ENCODE peak calls at places on chromosomes 6 and 20, in ten cellular contexts. One of them, this sample, is unnamed.

GRCh38 chr20:22312744-22313346 is 271.5 kb downstream of the FOXA2 start:
- DNase-seq in HTR-8/SVneo: no peak
- DNase-seq in NCI-H1930: no peak
- DNase-seq in uterus: no peak
- DNase-seq in stimulated activated CD4-positive, alpha-beta T cell treated with anti-CD3 and anti-CD28 coated beads, Interleukin-4, amount 100 ng/mL, for 4 hours: no peak
- DNase-seq in ACHN: peak; percentile 36
- DNase-seq in adrenal gland: peak; percentile 27
- DNase-seq in occipital lobe: no peak
- DNase-seq in CD4-positive, CD25-positive, alpha-beta regulatory T cell: no peak
- DNase-seq in cardiac septum: no peak
- DNase-seq in this sample: peak; percentile 68

GRCh38 chr6:2920671-2921112 is 17.6 kb upstream of the SERPINB9 start:
- DNase-seq in HTR-8/SVneo: no peak
- DNase-seq in NCI-H1930: no peak
- DNase-seq in uterus: no peak
- DNase-seq in stimulated activated CD4-positive, alpha-beta T cell treated with anti-CD3 and anti-CD28 coated beads, Interleukin-4, amount 100 ng/mL, for 4 hours: no peak
- DNase-seq in ACHN: no peak
- DNase-seq in adrenal gland: no peak
- DNase-seq in occipital lobe: no peak
- DNase-seq in CD4-positive, CD25-positive, alpha-beta regulatory T cell: no peak
- DNase-seq in cardiac septum: peak; percentile 66
- DNase-seq in this sample: no peak

GRCh38 chr6:15327271-15327670 is 81.4 kb downstream of the JARID2 start:
- DNase-seq in HTR-8/SVneo: no peak
- DNase-seq in NCI-H1930: no peak
- DNase-seq in uterus: no peak
- DNase-seq in stimulated activated CD4-positive, alpha-beta T cell treated with anti-CD3 and anti-CD28 coated beads, Interleukin-4, amount 100 ng/mL, for 4 hours: peak; percentile 15
- DNase-seq in ACHN: no peak
- DNase-seq in adrenal gland: peak; percentile 41
- DNase-seq in occipital lobe: no peak
- DNase-seq in CD4-positive, CD25-positive, alpha-beta regulatory T cell: peak; percentile 31
- DNase-seq in cardiac septum: no peak
- DNase-seq in this sample: no peak

GRCh38 chr20:32116079-32116521 is 6.6 kb downstream of the TM9SF4 start:
- DNase-seq in HTR-8/SVneo: no peak
- DNase-seq in NCI-H1930: no peak
- DNase-seq in uterus: no peak
- DNase-seq in stimulated activated CD4-positive, alpha-beta T cell treated with anti-CD3 and anti-CD28 coated beads, Interleukin-4, amount 100 ng/mL, for 4 hours: no peak
- DNase-seq in ACHN: no peak
- DNase-seq in adrenal gland: no peak
- DNase-seq in occipital lobe: no peak
- DNase-seq in CD4-positive, CD25-positive, alpha-beta regulatory T cell: no peak
- DNase-seq in cardiac septum: no peak
- DNase-seq in this sample: no peak

GRCh38 chr6:16756660-16757270 is 4.5 kb downstream of the ATXN1 start:
- DNase-seq in HTR-8/SVneo: no peak
- DNase-seq in NCI-H1930: no peak
- DNase-seq in uterus: no peak
- DNase-seq in stimulated activated CD4-positive, alpha-beta T cell treated with anti-CD3 and anti-CD28 coated beads, Interleukin-4, amount 100 ng/mL, for 4 hours: no peak
- DNase-seq in ACHN: no peak
- DNase-seq in adrenal gland: no peak
- DNase-seq in occipital lobe: no peak
- DNase-seq in CD4-positive, CD25-positive, alpha-beta regulatory T cell: no peak
- DNase-seq in cardiac septum: no peak
- DNase-seq in this sample: no peak

GRCh38 chr20:10920396-10920795 is 246.6 kb upstream of the JAG1 start:
- DNase-seq in HTR-8/SVneo: no peak
- DNase-seq in NCI-H1930: no peak
- DNase-seq in uterus: no peak
- DNase-seq in stimulated activated CD4-positive, alpha-beta T cell treated with anti-CD3 and anti-CD28 coated beads, Interleukin-4, amount 100 ng/mL, for 4 hours: no peak
- DNase-seq in ACHN: no peak
- DNase-seq in adrenal gland: no peak
- DNase-seq in occipital lobe: no peak
- DNase-seq in CD4-positive, CD25-positive, alpha-beta regulatory T cell: no peak
- DNase-seq in cardiac septum: no peak
- DNase-seq in this sample: no peak

GRCh38 chr6:82363368-82364086 is at the start of gene TPBG:
- DNase-seq in HTR-8/SVneo: peak; percentile 44
- DNase-seq in NCI-H1930: peak; percentile 32
- DNase-seq in uterus: peak; percentile 59
- DNase-seq in stimulated activated CD4-positive, alpha-beta T cell treated with anti-CD3 and anti-CD28 coated beads, Interleukin-4, amount 100 ng/mL, for 4 hours: peak; percentile 7
- DNase-seq in ACHN: peak; percentile 51
- DNase-seq in adrenal gland: no peak
- DNase-seq in occipital lobe: no peak
- DNase-seq in CD4-positive, CD25-positive, alpha-beta regulatory T cell: no peak
- DNase-seq in cardiac septum: no peak
- DNase-seq in this sample: peak; percentile 79

GRCh38 chr6:167995731-167996151 is 1.7 kb upstream of the KIF25 start:
- DNase-seq in HTR-8/SVneo: no peak
- DNase-seq in NCI-H1930: no peak
- DNase-seq in uterus: no peak
- DNase-seq in stimulated activated CD4-positive, alpha-beta T cell treated with anti-CD3 and anti-CD28 coated beads, Interleukin-4, amount 100 ng/mL, for 4 hours: no peak
- DNase-seq in ACHN: no peak
- DNase-seq in adrenal gland: no peak
- DNase-seq in occipital lobe: no peak
- DNase-seq in CD4-positive, CD25-positive, alpha-beta regulatory T cell: no peak
- DNase-seq in cardiac septum: no peak
- DNase-seq in this sample: no peak

GRCh38 chr6:147974376-147974775 is 368.3 kb upstream of the SASH1 start:
- DNase-seq in HTR-8/SVneo: peak; percentile 41
- DNase-seq in NCI-H1930: no peak
- DNase-seq in uterus: no peak
- DNase-seq in stimulated activated CD4-positive, alpha-beta T cell treated with anti-CD3 and anti-CD28 coated beads, Interleukin-4, amount 100 ng/mL, for 4 hours: no peak
- DNase-seq in ACHN: no peak
- DNase-seq in adrenal gland: no peak
- DNase-seq in occipital lobe: no peak
- DNase-seq in CD4-positive, CD25-positive, alpha-beta regulatory T cell: no peak
- DNase-seq in cardiac septum: no peak
- DNase-seq in this sample: no peak

GRCh38 chr6:1516742-1517520 is 92.8 kb upstream of the FOXC1 start:
- DNase-seq in HTR-8/SVneo: no peak
- DNase-seq in NCI-H1930: no peak
- DNase-seq in uterus: no peak
- DNase-seq in stimulated activated CD4-positive, alpha-beta T cell treated with anti-CD3 and anti-CD28 coated beads, Interleukin-4, amount 100 ng/mL, for 4 hours: no peak
- DNase-seq in ACHN: no peak
- DNase-seq in adrenal gland: no peak
- DNase-seq in occipital lobe: no peak
- DNase-seq in CD4-positive, CD25-positive, alpha-beta regulatory T cell: no peak
- DNase-seq in cardiac septum: no peak
- DNase-seq in this sample: no peak

GRCh38 chr6:167974644-167975344 is 22.7 kb upstream of the KIF25 start:
- DNase-seq in HTR-8/SVneo: no peak
- DNase-seq in NCI-H1930: no peak
- DNase-seq in uterus: no peak
- DNase-seq in stimulated activated CD4-positive, alpha-beta T cell treated with anti-CD3 and anti-CD28 coated beads, Interleukin-4, amount 100 ng/mL, for 4 hours: no peak
- DNase-seq in ACHN: no peak
- DNase-seq in adrenal gland: no peak
- DNase-seq in occipital lobe: no peak
- DNase-seq in CD4-positive, CD25-positive, alpha-beta regulatory T cell: no peak
- DNase-seq in cardiac septum: no peak
- DNase-seq in this sample: no peak

GRCh38 chr20:33793011-33793931 is 17.9 kb upstream of the CHMP4B start:
- DNase-seq in HTR-8/SVneo: no peak
- DNase-seq in NCI-H1930: no peak
- DNase-seq in uterus: no peak
- DNase-seq in stimulated activated CD4-positive, alpha-beta T cell treated with anti-CD3 and anti-CD28 coated beads, Interleukin-4, amount 100 ng/mL, for 4 hours: no peak
- DNase-seq in ACHN: no peak
- DNase-seq in adrenal gland: no peak
- DNase-seq in occipital lobe: no peak
- DNase-seq in CD4-positive, CD25-positive, alpha-beta regulatory T cell: no peak
- DNase-seq in cardiac septum: peak; percentile 77
- DNase-seq in this sample: no peak

GRCh38 chr20:37764333-37764935 is 70.6 kb downstream of the CTNNBL1 start:
- DNase-seq in HTR-8/SVneo: no peak
- DNase-seq in NCI-H1930: no peak
- DNase-seq in uterus: no peak
- DNase-seq in stimulated activated CD4-positive, alpha-beta T cell treated with anti-CD3 and anti-CD28 coated beads, Interleukin-4, amount 100 ng/mL, for 4 hours: no peak
- DNase-seq in ACHN: no peak
- DNase-seq in adrenal gland: no peak
- DNase-seq in occipital lobe: no peak
- DNase-seq in CD4-positive, CD25-positive, alpha-beta regulatory T cell: no peak
- DNase-seq in cardiac septum: no peak
- DNase-seq in this sample: no peak

GRCh38 chr6:157116420-157116819 is 206.9 kb downstream of the TMEM242 start:
- DNase-seq in HTR-8/SVneo: no peak
- DNase-seq in NCI-H1930: no peak
- DNase-seq in uterus: no peak
- DNase-seq in stimulated activated CD4-positive, alpha-beta T cell treated with anti-CD3 and anti-CD28 coated beads, Interleukin-4, amount 100 ng/mL, for 4 hours: no peak
- DNase-seq in ACHN: no peak
- DNase-seq in adrenal gland: no peak
- DNase-seq in occipital lobe: no peak
- DNase-seq in CD4-positive, CD25-positive, alpha-beta regulatory T cell: no peak
- DNase-seq in cardiac septum: no peak
- DNase-seq in this sample: no peak

GRCh38 chr6:154509421-154510143 is 903 bp downstream of the CNKSR3 start:
- DNase-seq in HTR-8/SVneo: no peak
- DNase-seq in NCI-H1930: no peak
- DNase-seq in uterus: peak; percentile 37
- DNase-seq in stimulated activated CD4-positive, alpha-beta T cell treated with anti-CD3 and anti-CD28 coated beads, Interleukin-4, amount 100 ng/mL, for 4 hours: no peak
- DNase-seq in ACHN: peak; percentile 34
- DNase-seq in adrenal gland: peak; percentile 24
- DNase-seq in occipital lobe: no peak
- DNase-seq in CD4-positive, CD25-positive, alpha-beta regulatory T cell: no peak
- DNase-seq in cardiac septum: no peak
- DNase-seq in this sample: peak; percentile 56

GRCh38 chr6:129774697-129775447 is 64.9 kb upstream of the ARHGAP18 start:
- DNase-seq in HTR-8/SVneo: peak; percentile 75
- DNase-seq in NCI-H1930: peak; percentile 36
- DNase-seq in uterus: peak; percentile 49
- DNase-seq in stimulated activated CD4-positive, alpha-beta T cell treated with anti-CD3 and anti-CD28 coated beads, Interleukin-4, amount 100 ng/mL, for 4 hours: peak; percentile 18
- DNase-seq in ACHN: peak; percentile 77
- DNase-seq in adrenal gland: peak; percentile 75
- DNase-seq in occipital lobe: peak; percentile 67
- DNase-seq in CD4-positive, CD25-positive, alpha-beta regulatory T cell: peak; percentile 22
- DNase-seq in cardiac septum: peak; percentile 79
- DNase-seq in this sample: peak; percentile 89

GRCh38 chr6:2037230-2037926 is 208.0 kb downstream of the GMDS start:
- DNase-seq in HTR-8/SVneo: no peak
- DNase-seq in NCI-H1930: no peak
- DNase-seq in uterus: no peak
- DNase-seq in stimulated activated CD4-positive, alpha-beta T cell treated with anti-CD3 and anti-CD28 coated beads, Interleukin-4, amount 100 ng/mL, for 4 hours: no peak
- DNase-seq in ACHN: peak; percentile 8
- DNase-seq in adrenal gland: no peak
- DNase-seq in occipital lobe: no peak
- DNase-seq in CD4-positive, CD25-positive, alpha-beta regulatory T cell: no peak
- DNase-seq in cardiac septum: no peak
- DNase-seq in this sample: no peak

GRCh38 chr6:74932214-74932923 is 273.5 kb downstream of the COL12A1 start:
- DNase-seq in HTR-8/SVneo: no peak
- DNase-seq in NCI-H1930: no peak
- DNase-seq in uterus: no peak
- DNase-seq in stimulated activated CD4-positive, alpha-beta T cell treated with anti-CD3 and anti-CD28 coated beads, Interleukin-4, amount 100 ng/mL, for 4 hours: no peak
- DNase-seq in ACHN: no peak
- DNase-seq in adrenal gland: no peak
- DNase-seq in occipital lobe: no peak
- DNase-seq in CD4-positive, CD25-positive, alpha-beta regulatory T cell: no peak
- DNase-seq in cardiac septum: no peak
- DNase-seq in this sample: peak; percentile 10

GRCh38 chr6:134295953-134296553 is 21.9 kb downstream of the SGK1 start:
- DNase-seq in HTR-8/SVneo: peak; percentile 96
- DNase-seq in NCI-H1930: no peak
- DNase-seq in uterus: no peak
- DNase-seq in stimulated activated CD4-positive, alpha-beta T cell treated with anti-CD3 and anti-CD28 coated beads, Interleukin-4, amount 100 ng/mL, for 4 hours: no peak
- DNase-seq in ACHN: peak; percentile 71
- DNase-seq in adrenal gland: peak; percentile 94
- DNase-seq in occipital lobe: no peak
- DNase-seq in CD4-positive, CD25-positive, alpha-beta regulatory T cell: no peak
- DNase-seq in cardiac septum: no peak
- DNase-seq in this sample: peak; percentile 78

GRCh38 chr6:136067731-136068341 is 182.3 kb downstream of the MTFR2 start:
- DNase-seq in HTR-8/SVneo: peak; percentile 14
- DNase-seq in NCI-H1930: no peak
- DNase-seq in uterus: no peak
- DNase-seq in stimulated activated CD4-positive, alpha-beta T cell treated with anti-CD3 and anti-CD28 coated beads, Interleukin-4, amount 100 ng/mL, for 4 hours: no peak
- DNase-seq in ACHN: peak; percentile 32
- DNase-seq in adrenal gland: no peak
- DNase-seq in occipital lobe: no peak
- DNase-seq in CD4-positive, CD25-positive, alpha-beta regulatory T cell: no peak
- DNase-seq in cardiac septum: no peak
- DNase-seq in this sample: no peak

GRCh38 chr20:8155848-8156602 is 24.0 kb downstream of the PLCB1 start:
- DNase-seq in HTR-8/SVneo: no peak
- DNase-seq in NCI-H1930: no peak
- DNase-seq in uterus: no peak
- DNase-seq in stimulated activated CD4-positive, alpha-beta T cell treated with anti-CD3 and anti-CD28 coated beads, Interleukin-4, amount 100 ng/mL, for 4 hours: no peak
- DNase-seq in ACHN: no peak
- DNase-seq in adrenal gland: no peak
- DNase-seq in occipital lobe: no peak
- DNase-seq in CD4-positive, CD25-positive, alpha-beta regulatory T cell: no peak
- DNase-seq in cardiac septum: no peak
- DNase-seq in this sample: no peak

GRCh38 chr20:5691918-5692618 is 58.1 kb upstream of the SHLD1 start:
- DNase-seq in HTR-8/SVneo: no peak
- DNase-seq in NCI-H1930: no peak
- DNase-seq in uterus: no peak
- DNase-seq in stimulated activated CD4-positive, alpha-beta T cell treated with anti-CD3 and anti-CD28 coated beads, Interleukin-4, amount 100 ng/mL, for 4 hours: no peak
- DNase-seq in ACHN: no peak
- DNase-seq in adrenal gland: no peak
- DNase-seq in occipital lobe: no peak
- DNase-seq in CD4-positive, CD25-positive, alpha-beta regulatory T cell: no peak
- DNase-seq in cardiac septum: no peak
- DNase-seq in this sample: no peak

GRCh38 chr20:3710027-3710426 is 2.4 kb downstream of the SIGLEC1 start:
- DNase-seq in HTR-8/SVneo: no peak
- DNase-seq in NCI-H1930: no peak
- DNase-seq in uterus: no peak
- DNase-seq in stimulated activated CD4-positive, alpha-beta T cell treated with anti-CD3 and anti-CD28 coated beads, Interleukin-4, amount 100 ng/mL, for 4 hours: no peak
- DNase-seq in ACHN: no peak
- DNase-seq in adrenal gland: peak; percentile 42
- DNase-seq in occipital lobe: no peak
- DNase-seq in CD4-positive, CD25-positive, alpha-beta regulatory T cell: no peak
- DNase-seq in cardiac septum: no peak
- DNase-seq in this sample: no peak

GRCh38 chr20:9514461-9515210 is at the start of gene LAMP5:
- DNase-seq in HTR-8/SVneo: no peak
- DNase-seq in NCI-H1930: no peak
- DNase-seq in uterus: no peak
- DNase-seq in stimulated activated CD4-positive, alpha-beta T cell treated with anti-CD3 and anti-CD28 coated beads, Interleukin-4, amount 100 ng/mL, for 4 hours: no peak
- DNase-seq in ACHN: peak; percentile 12
- DNase-seq in adrenal gland: no peak
- DNase-seq in occipital lobe: peak; percentile 34
- DNase-seq in CD4-positive, CD25-positive, alpha-beta regulatory T cell: no peak
- DNase-seq in cardiac septum: no peak
- DNase-seq in this sample: peak; percentile 62

GRCh38 chr6:106146852-106147351 is 60.8 kb downstream of the PRDM1 start:
- DNase-seq in HTR-8/SVneo: no peak
- DNase-seq in NCI-H1930: no peak
- DNase-seq in uterus: no peak
- DNase-seq in stimulated activated CD4-positive, alpha-beta T cell treated with anti-CD3 and anti-CD28 coated beads, Interleukin-4, amount 100 ng/mL, for 4 hours: no peak
- DNase-seq in ACHN: peak; percentile 40
- DNase-seq in adrenal gland: no peak
- DNase-seq in occipital lobe: no peak
- DNase-seq in CD4-positive, CD25-positive, alpha-beta regulatory T cell: no peak
- DNase-seq in cardiac septum: no peak
- DNase-seq in this sample: no peak

GRCh38 chr6:150848400-150848799 is 17.1 kb upstream of the MTHFD1L start:
- DNase-seq in HTR-8/SVneo: no peak
- DNase-seq in NCI-H1930: no peak
- DNase-seq in uterus: no peak
- DNase-seq in stimulated activated CD4-positive, alpha-beta T cell treated with anti-CD3 and anti-CD28 coated beads, Interleukin-4, amount 100 ng/mL, for 4 hours: no peak
- DNase-seq in ACHN: no peak
- DNase-seq in adrenal gland: no peak
- DNase-seq in occipital lobe: no peak
- DNase-seq in CD4-positive, CD25-positive, alpha-beta regulatory T cell: no peak
- DNase-seq in cardiac septum: no peak
- DNase-seq in this sample: no peak

GRCh38 chr6:137389150-137389664 is 105.0 kb downstream of the OLIG3 start:
- DNase-seq in HTR-8/SVneo: no peak
- DNase-seq in NCI-H1930: no peak
- DNase-seq in uterus: no peak
- DNase-seq in stimulated activated CD4-positive, alpha-beta T cell treated with anti-CD3 and anti-CD28 coated beads, Interleukin-4, amount 100 ng/mL, for 4 hours: peak; percentile 44
- DNase-seq in ACHN: no peak
- DNase-seq in adrenal gland: peak; percentile 14
- DNase-seq in occipital lobe: no peak
- DNase-seq in CD4-positive, CD25-positive, alpha-beta regulatory T cell: peak; percentile 49
- DNase-seq in cardiac septum: no peak
- DNase-seq in this sample: peak; percentile 28

GRCh38 chr20:40144581-40144980 is 544.5 kb downstream of the MAFB start:
- DNase-seq in HTR-8/SVneo: no peak
- DNase-seq in NCI-H1930: no peak
- DNase-seq in uterus: no peak
- DNase-seq in stimulated activated CD4-positive, alpha-beta T cell treated with anti-CD3 and anti-CD28 coated beads, Interleukin-4, amount 100 ng/mL, for 4 hours: no peak
- DNase-seq in ACHN: no peak
- DNase-seq in adrenal gland: no peak
- DNase-seq in occipital lobe: no peak
- DNase-seq in CD4-positive, CD25-positive, alpha-beta regulatory T cell: no peak
- DNase-seq in cardiac septum: no peak
- DNase-seq in this sample: no peak

This sample was measured in hepatocyte.